ENCODE peak calls at places on chromosomes 13 and 19, in four cellular contexts. O is PC-3, G is neuronal stem cell, C is endothelial cell of umbilical vein. F is an unnamed sample. For H3K4me1, the result is how much of the 10 kb centered on the place peaks cover.

GRCh38 chr13:83498486-83499190 is 383.6 kb downstream of the SLITRK1 start:
- DNase-seq in O (peak), G (no peak), C (no peak), F (no peak)

GRCh38 chr13:110410000-110410399 is 102.9 kb downstream of the COL4A2 start:
- DNase-seq in O (no peak), G (no peak), C (no peak), F (no peak)

GRCh38 chr13:99654076-99654475 is 152.8 kb downstream of the TM9SF2 start:
- DNase-seq in O (no peak), G (no peak), C (no peak), F (no peak)

GRCh38 chr19:41373993-41374392 is 2.3 kb upstream of the TMEM91 start:
- DNase-seq in O (no peak), G (no peak), C (peak), F (no peak)

GRCh38 chr13:42610623-42611022 is 36.7 kb downstream of the TNFSF11 start:
- DNase-seq in O (no peak), G (no peak), C (no peak), F (no peak)

GRCh38 chr13:106349080-106349841 is 186.2 kb downstream of the EFNB2 start:
- DNase-seq in O (peak), G (peak), C (peak), F (no peak)

GRCh38 chr19:9857076-9857721 is 22.1 kb downstream of the PIN1 start:
- DNase-seq in O (no peak), G (no peak), C (no peak), F (no peak)

GRCh38 chr13:109285586-109285985 is 500.8 kb downstream of the IRS2 start:
- DNase-seq in O (no peak), G (no peak), C (no peak), F (no peak)

GRCh38 chr19:49361438-49362047 is 673 bp downstream of the TEAD2 start:
- DNase-seq in O (peak), G (peak), C (peak), F (no peak)

GRCh38 chr19:2497186-2497585 is 21.3 kb downstream of the GADD45B start:
- DNase-seq in O (no peak), G (no peak), C (no peak), F (no peak)

GRCh38 chr19:17234911-17235617 is 9.0 kb downstream of the OCEL1 start:
- DNase-seq in O (peak), G (no peak), C (peak), F (peak)

GRCh38 chr19:46392252-46392801 is 21.0 kb downstream of the CCDC8 start:
- DNase-seq in O (no peak), G (no peak), C (no peak), F (no peak)

GRCh38 chr13:100826441-100826840 is 151.8 kb upstream of the TMTC4 start:
- DNase-seq in O (no peak), G (no peak), C (no peak), F (peak)

GRCh38 chr19:1847684-1848398 is 442 bp downstream of the REXO1 start:
- DNase-seq in O (peak), G (no peak), C (peak), F (no peak)

GRCh38 chr13:51666839-51667238 is 82.6 kb downstream of the WDFY2 start:
- DNase-seq in O (no peak), G (no peak), C (no peak), F (no peak)

GRCh38 chr13:113854238-113855011 is 9.5 kb downstream of the GAS6 start:
- DNase-seq in O (no peak), G (no peak), C (no peak), F (peak)

GRCh38 chr13:113000575-113000974 is 31.6 kb downstream of the MCF2L start:
- DNase-seq in O (no peak), G (no peak), C (no peak), F (no peak)

GRCh38 chr13:67792151-67792665 is 562.1 kb upstream of the PCDH9 start:
- DNase-seq in O (no peak), G (no peak), C (no peak), F (no peak)

GRCh38 chr19:4374451-4375163 is 25.7 kb downstream of the SH3GL1 start:
- DNase-seq in O (peak), G (no peak), C (peak), F (no peak)

GRCh38 chr19:55491546-55492360 is 3.5 kb downstream of the SSC5D start:
- DNase-seq in O (no peak), G (no peak), C (no peak), F (no peak)

GRCh38 chr19:40502081-40502480 is 35.3 kb downstream of the SPTBN4 start:
- DNase-seq in O (no peak), G (no peak), C (no peak), F (no peak)

GRCh38 chr19:2446390-2446789 is 10.4 kb downstream of the LMNB2 start:
- DNase-seq in O (no peak), G (no peak), C (no peak), F (peak)

GRCh38 chr13:21898461-21898860 is 227.6 kb downstream of the FGF9 start:
- DNase-seq in O (no peak), G (no peak), C (no peak), F (no peak)

GRCh38 chr13:103200118-103200885 is 134.1 kb upstream of the SLC10A2 start:
- DNase-seq in O (no peak), G (no peak), C (no peak), F (no peak)

GRCh38 chr19:5186293-5187050 is 154.1 kb downstream of the PTPRS start:
- DNase-seq in O (no peak), G (no peak), C (no peak), F (no peak)

GRCh38 chr19:47507924-47508553 is 6.8 kb downstream of the NAPA start:
- DNase-seq in O (no peak), G (no peak), C (no peak), F (no peak)

GRCh38 chr19:38247734-38248268 is 8.4 kb downstream of the PPP1R14A start:
- DNase-seq in O (no peak), G (no peak), C (no peak), F (no peak)

GRCh38 chr19:49585023-49585422 is 3.9 kb downstream of the PRRG2 start:
- DNase-seq in O (no peak), G (no peak), C (no peak), F (no peak)

GRCh38 chr19:28577199-28577598 is 635.8 kb downstream of the UQCRFS1 start:
- DNase-seq in O (no peak), G (no peak), C (no peak), F (no peak)

GRCh38 chr13:91359071-91359470 is 11.6 kb downstream of the MIR17HG start:
- DNase-seq in O (no peak), G (no peak), C (no peak), F (no peak)

GRCh38 chr13:77776704-77777103 is 79.2 kb downstream of the SLAIN1 start:
- DNase-seq in O (no peak), G (no peak), C (no peak), F (no peak)

GRCh38 chr19:40465025-40465780 is at the start of gene BLVRB:
- DNase-seq in O (peak), G (no peak), C (no peak), F (peak)

GRCh38 chr13:19606737-19607136 is 26.7 kb upstream of the MPHOSPH8 start:
- DNase-seq in O (no peak), G (no peak), C (no peak), F (no peak)

GRCh38 chr19:43532571-43532961 is 422 bp upstream of the ZNF575 start:
- DNase-seq in O (no peak), G (no peak), C (no peak), F (peak)

GRCh38 chr19:35883920-35884319 is 15.5 kb downstream of the APLP1 start:
- DNase-seq in O (no peak), G (no peak), C (no peak), F (no peak)

GRCh38 chr19:6952956-6953355 is 65.6 kb downstream of the ADGRE1 start:
- DNase-seq in O (no peak), G (no peak), C (no peak), F (peak)

GRCh38 chr13:73991384-73991783 is 142.8 kb downstream of the KLF12 start:
- DNase-seq in O (no peak), G (no peak), C (no peak), F (no peak)
- H3K4me1 ChIP-seq in O (under half), G (under half), C (under half), F (under half)

DNA sequence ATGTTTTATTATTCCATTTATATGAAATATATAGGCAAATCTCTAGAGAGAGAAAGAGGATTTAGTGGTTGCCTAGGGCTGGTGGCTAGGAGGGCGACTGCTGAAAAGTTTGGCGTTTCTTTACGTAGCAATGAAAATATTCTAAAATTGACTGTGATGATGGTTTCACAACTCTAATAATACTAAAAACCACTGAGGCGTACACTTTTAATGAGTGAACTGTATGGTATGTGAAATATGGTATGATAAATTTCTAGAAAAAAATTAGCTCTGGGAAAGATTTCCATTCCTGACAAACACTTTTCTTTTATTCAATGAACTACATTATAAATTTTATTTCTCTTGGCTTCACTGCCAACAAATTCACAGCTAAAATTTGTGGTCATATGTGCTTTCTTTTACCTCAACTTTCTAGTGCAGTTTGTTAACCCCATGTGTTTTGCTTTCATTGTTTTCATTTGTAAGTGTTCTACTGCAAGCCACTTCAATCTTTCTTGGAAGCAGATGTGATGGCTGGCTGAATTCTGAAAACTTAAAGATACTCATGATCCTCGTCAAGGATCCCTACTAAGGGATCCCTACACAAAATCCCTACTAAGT is 11.1 kb downstream of the ZC3H13 start:
- DNase-seq in O (no peak), G (no peak), C (no peak), F (no peak)
- H3K9ac ChIP-seq in O (no peak), G (no peak), C (no peak), F (no peak)

GRCh38 chr19:18764591-18765051 is 26.5 kb downstream of the COMP start:
- DNase-seq in O (peak), G (no peak), C (no peak), F (no peak)
- H3K4me1 ChIP-seq in O (under half), G (under half), C (under half), F (under half)

DNA sequence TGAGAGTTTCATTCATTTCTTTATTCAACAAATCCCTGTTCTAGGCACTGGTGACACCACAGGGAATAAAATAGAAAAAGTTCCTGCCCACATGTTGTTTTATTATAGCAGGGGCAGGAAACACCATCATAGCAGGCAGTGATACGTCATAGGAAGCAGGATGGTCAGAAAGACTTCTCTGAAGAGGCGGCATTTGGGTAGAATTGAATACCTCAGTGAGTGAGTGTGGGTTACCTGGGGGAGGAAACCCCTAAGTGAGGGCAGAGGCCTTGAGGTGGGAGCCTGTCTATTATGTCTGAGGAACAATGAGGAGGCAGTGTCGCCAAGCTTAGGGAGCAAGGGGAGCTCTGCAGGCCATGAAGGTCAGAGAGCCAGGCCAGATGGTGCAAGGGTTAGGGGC is 185.6 kb upstream of the KL start:
- DNase-seq in O (no peak), G (no peak), C (no peak), F (no peak)
- H3K9ac ChIP-seq in O (peak), G (no peak), C (no peak), F (no peak)

GRCh38 chr19:44753619-44753931 is 5.1 kb downstream of the BCL3 start:
- DNase-seq in O (no peak), G (no peak), C (no peak), F (no peak)
- H3K4me1 ChIP-seq in O (under half), G (under half), C (under half), F (under half)